ENCODE peak calls at places on chromosomes 2 and 18, in six cellular contexts. G is thoracic aorta, C is heart left ventricle, D is neural progenitor cell, J is HepG2, Y is BE2C. N is an unnamed sample. For H3K4me1, H3K27me3 and H3K36me3, the result is how much of the 10 kb centered on the place peaks cover.

GRCh38 chr2:207083361-207084080 is 82.2 kb downstream of the KLF7 start:
- DNase-seq in G (no peak), C (no peak), D (no peak), Y (no peak), J (no peak), N (no peak)

GRCh38 chr2:1553671-1554295 is 140.5 kb downstream of the TPO start:
- DNase-seq in J (no peak), Y (no peak), C (no peak), D (peak), G (no peak), N (no peak)

GRCh38 chr2:84865181-84865783 is 15.6 kb downstream of the TRABD2A start:
- DNase-seq in Y (no peak), D (no peak), J (no peak), C (no peak), G (no peak), N (no peak)

GRCh38 chr2:38672445-38673364 is 6.8 kb downstream of the GALM start:
- DNase-seq in Y (no peak), G (no peak), C (no peak), J (no peak), D (no peak), N (no peak)

GRCh38 chr18:76613721-76614120 is 118.7 kb upstream of the ZNF516 start:
- DNase-seq in C (no peak), J (no peak), Y (no peak), D (no peak), G (no peak), N (no peak)

GRCh38 chr2:100422320-100422719 is 4.9 kb upstream of the CHST10 start:
- DNase-seq in G (no peak), D (peak), Y (peak), J (peak), C (no peak), N (peak)

GRCh38 chr18:7272268-7273049 is 41.6 kb downstream of the LRRC30 start:
- DNase-seq in J (peak), G (no peak), Y (no peak), D (peak), C (peak), N (no peak)

GRCh38 chr2:9737053-9737875 is 106.0 kb upstream of the TAF1B start:
- DNase-seq in Y (no peak), D (no peak), J (peak), G (no peak), C (no peak), N (no peak)

GRCh38 chr2:37000988-37001556 is 34.7 kb upstream of the STRN start:
- DNase-seq in J (no peak), G (no peak), C (no peak), D (no peak), Y (no peak), N (no peak)

GRCh38 chr2:203400805-203401585 is 72.8 kb downstream of the ABI2 start:
- DNase-seq in G (no peak), J (no peak), C (no peak), D (no peak), Y (no peak), N (no peak)

GRCh38 chr2:185137700-185138099 is 539.4 kb downstream of the ZNF804A start:
- DNase-seq in D (no peak), G (no peak), C (no peak), Y (no peak), J (no peak), N (no peak)

GRCh38 chr2:182649316-182649715 is 66.7 kb upstream of the DNAJC10 start:
- DNase-seq in D (peak), J (peak), G (no peak), C (peak), Y (peak), N (peak)

GRCh38 chr2:148360662-148361061 is 283.9 kb upstream of the EPC2 start:
- DNase-seq in J (no peak), G (no peak), Y (no peak), C (no peak), D (no peak), N (no peak)

GRCh38 chr2:189954989-189955388 is 107.5 kb downstream of the MSTN start:
- DNase-seq in D (no peak), G (no peak), J (no peak), Y (no peak), C (no peak), N (no peak)

GRCh38 chr2:209472386-209472832 is 48.6 kb downstream of the MAP2 start:
- DNase-seq in C (no peak), J (no peak), G (no peak), Y (no peak), D (no peak), N (no peak)

GRCh38 chr2:184444217-184444616 is 154.1 kb upstream of the ZNF804A start:
- DNase-seq in Y (no peak), D (no peak), J (no peak), C (no peak), G (no peak), N (no peak)

GRCh38 chr18:6281874-6282273 is 132.8 kb downstream of the L3MBTL4 start:
- DNase-seq in J (peak), C (no peak), Y (no peak), G (no peak), D (no peak), N (no peak)

GRCh38 chr18:62690416-62690815 is 24.9 kb upstream of the PHLPP1 start:
- DNase-seq in D (no peak), G (no peak), C (no peak), J (peak), Y (no peak), N (no peak)

GRCh38 chr18:5604778-5605177 is 61.0 kb upstream of the EPB41L3 start:
- DNase-seq in G (no peak), C (no peak), D (no peak), Y (no peak), J (no peak), N (no peak)

DNA sequence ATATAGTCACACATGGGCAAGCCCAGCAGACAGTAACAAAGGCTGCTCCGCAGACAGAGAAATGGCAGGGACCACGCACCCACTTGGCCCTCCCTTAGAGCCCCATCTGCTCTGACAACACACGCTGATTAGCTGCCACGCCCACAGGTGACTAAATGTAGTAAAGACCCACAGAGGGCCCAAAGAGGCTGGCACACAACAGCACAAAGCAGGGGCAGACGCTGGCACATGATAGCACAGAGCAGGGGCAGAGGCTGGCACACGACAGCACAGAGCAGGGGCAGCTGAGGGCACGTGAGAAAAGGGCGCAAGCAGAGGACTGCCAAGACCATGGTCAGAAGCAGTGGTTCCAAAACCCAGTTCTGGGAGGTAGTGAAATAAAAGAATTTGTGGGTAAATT is 10.6 kb downstream of the AFG3L2 start:
- DNase-seq in C (peak), G (no peak), Y (no peak), D (no peak), J (no peak), N (no peak)
- H3K4me1 ChIP-seq in C (under half), G (under half), Y (under half), D (under half), J (under half), N (under half)

DNA sequence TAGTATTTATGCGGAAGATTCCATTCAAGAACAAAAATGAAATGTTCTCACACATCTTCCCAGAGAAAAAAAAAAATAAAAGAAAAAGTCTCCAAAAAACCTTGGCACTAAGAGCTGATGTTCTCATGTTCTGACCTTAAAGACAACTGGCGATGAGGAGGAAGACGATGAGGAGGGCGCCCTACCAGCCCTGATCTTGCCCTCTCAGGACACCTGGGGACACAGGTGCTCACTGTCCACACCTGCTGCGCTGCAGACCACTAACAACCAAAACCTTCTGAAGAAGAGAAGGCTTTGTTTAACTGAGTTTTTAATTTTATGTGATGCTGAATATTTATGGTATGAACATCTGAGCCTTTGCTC is 184.6 kb downstream of the HDAC4 start:
- DNase-seq in J (no peak), Y (no peak), G (no peak), D (no peak), C (no peak), N (no peak)
- H3K27me3 ChIP-seq in J (under half), Y (under half), G (under half), D (under half), C (under half), N (under half)

DNA sequence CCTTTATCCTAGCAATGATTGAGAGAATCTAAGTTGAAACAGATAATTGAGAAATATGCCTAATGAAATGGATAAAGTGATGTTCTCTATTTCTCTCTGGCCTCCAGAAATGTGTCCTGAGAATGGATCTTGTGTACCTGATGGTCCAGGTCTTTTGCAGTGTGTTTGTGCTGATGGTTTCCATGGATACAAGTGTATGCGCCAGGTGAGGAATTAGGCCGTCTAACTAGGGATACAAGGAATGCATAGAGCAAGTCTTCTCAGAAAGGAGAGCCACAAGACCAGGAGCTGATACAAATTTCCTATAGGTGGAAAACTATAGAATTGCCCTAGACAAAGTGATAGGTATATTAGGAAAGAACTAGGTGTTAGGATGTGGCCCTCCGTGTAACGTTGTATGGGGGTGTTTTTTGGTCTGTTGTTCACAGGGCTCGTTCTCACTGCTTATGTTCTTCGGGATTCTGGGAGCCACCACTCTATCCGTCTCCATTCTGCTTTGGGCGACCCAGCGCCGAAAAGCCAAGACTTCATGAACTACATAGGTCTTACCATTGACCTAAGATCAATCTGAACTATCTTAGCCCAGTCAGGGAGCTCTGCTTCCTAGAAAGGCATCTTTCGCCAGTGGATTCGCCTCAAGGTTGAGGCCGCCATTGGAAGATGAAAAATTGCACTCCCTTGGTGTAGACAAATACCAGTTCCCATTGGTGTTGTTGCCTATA is 592 bp upstream of the CAD start:
- DNase-seq in Y (no peak), C (no peak), J (no peak), G (no peak), D (no peak), N (no peak)
- H3K36me3 ChIP-seq in Y (under half), C (under half), J (under half), G (under half), D (under half), N (half or more)

GRCh38 chr2:205746408-205746785 is 64.1 kb downstream of the NRP2 start:
- DNase-seq in Y (peak), D (no peak), G (no peak), J (no peak), C (no peak), N (no peak)
- H3K4me1 ChIP-seq in Y (under half), D (under half), G (under half), J (under half), C (under half), N (under half)

DNA sequence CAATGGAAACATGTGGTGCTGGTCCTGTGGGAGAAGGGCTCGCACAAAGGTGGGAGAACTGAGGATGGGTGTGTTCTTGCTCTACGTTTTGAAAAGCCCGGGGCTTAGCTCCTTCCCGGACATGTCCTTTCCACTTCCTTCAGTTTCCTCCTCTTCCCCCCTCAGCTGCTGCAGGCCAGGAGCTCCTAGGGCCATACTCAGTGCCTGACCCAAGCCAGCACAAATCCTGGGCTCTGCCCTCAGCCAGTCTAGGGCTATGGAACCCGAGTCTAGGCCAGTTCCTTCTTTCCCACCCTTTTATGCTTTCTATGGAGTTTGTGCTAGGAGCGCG is 1.4 kb upstream of the SIX2 start:
- DNase-seq in J (no peak), Y (no peak), G (no peak), D (peak), C (no peak), N (no peak)
- H3K27me3 ChIP-seq in J (under half), Y (under half), G (under half), D (half or more), C (half or more), N (under half)

GRCh38 chr2:160295519-160296231 is 95.6 kb upstream of the ITGB6 start:
- DNase-seq in G (no peak), D (no peak), C (no peak), J (no peak), Y (no peak), N (no peak)
- H3K36me3 ChIP-seq in G (under half), D (under half), C (under half), J (under half), Y (under half), N (under half)

GRCh38 chr2:28338046-28338753 is 54.5 kb upstream of the FOSL2 start:
- DNase-seq in D (peak), Y (no peak), G (peak), C (peak), J (no peak), N (no peak)

GRCh38 chr2:28335666-28336065 is 57.0 kb upstream of the FOSL2 start:
- DNase-seq in J (no peak), Y (no peak), G (no peak), D (no peak), C (no peak), N (no peak)

GRCh38 chr2:28336993-28337627 is 55.5 kb upstream of the FOSL2 start:
- DNase-seq in D (no peak), C (no peak), J (no peak), Y (no peak), G (no peak), N (no peak)

GRCh38 chr2:28334527-28334891 is 58.1 kb upstream of the FOSL2 start:
- DNase-seq in D (no peak), J (no peak), G (no peak), C (peak), Y (peak), N (no peak)

DNA sequence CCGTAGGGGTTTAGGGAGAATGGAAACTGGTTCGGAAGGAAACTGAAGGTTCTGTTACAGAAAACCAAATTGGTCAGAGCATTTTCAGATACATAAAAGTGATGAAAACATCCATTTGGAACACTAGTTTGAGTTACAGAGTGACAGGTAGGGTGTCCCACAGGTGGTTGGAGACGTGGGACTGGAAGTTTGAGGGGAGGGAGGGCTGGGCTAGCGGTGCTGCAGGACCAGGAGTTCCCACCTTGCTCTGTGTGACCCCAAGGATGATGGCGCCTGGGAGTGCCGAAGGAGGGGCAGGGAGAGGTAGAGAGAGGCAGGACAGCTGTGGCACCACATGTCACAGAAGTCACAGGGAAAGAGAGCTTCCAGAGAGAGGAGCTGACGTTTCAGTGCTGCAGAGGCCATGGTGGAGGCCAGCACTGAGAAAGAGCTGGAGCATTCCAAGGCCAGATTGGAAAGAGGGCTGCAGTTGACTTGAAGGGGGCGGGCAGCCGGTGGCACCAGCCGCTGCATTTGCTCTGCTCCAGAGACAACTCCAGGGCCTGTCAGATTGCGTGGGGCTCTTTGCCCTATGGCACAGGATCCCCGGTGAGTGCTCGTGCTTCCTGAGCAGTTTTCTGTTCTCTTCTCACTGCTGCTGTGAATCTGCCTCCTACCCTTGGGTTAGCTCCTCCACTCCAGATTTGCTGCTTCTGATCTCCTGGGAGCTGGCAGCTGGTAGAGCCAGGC is 56.2 kb upstream of the FOSL2 start:
- DNase-seq in Y (no peak), J (no peak), D (no peak), G (no peak), C (no peak), N (no peak)
- H3K4me1 ChIP-seq in Y (under half), J (under half), D (under half), G (half or more), C (under half), N (under half)